ENCODE peak calls at places on chromosomes 3 and 15, in five cellular contexts. T is tibial artery, H is A549, S is adipocyte, P is IMR-90. Q is an unnamed sample. For H3K4me1, the result is how much of the 10 kb centered on the place peaks cover.

GRCh38 chr3:66428733-66429132 is 72.1 kb downstream of the LRIG1 start:
- DNase-seq in H (peak), P (peak), T (peak), S (peak), Q (peak)

GRCh38 chr3:161096771-161097367 is 8.3 kb downstream of the B3GALNT1 start:
- DNase-seq in T (no peak), S (no peak), P (peak), H (peak), Q (no peak)

GRCh38 chr3:37941608-37942540 is 48.7 kb upstream of the VILL start:
- DNase-seq in P (no peak), H (no peak), T (no peak), S (no peak), Q (no peak)

GRCh38 chr3:156659260-156659659 is 15.1 kb upstream of the TIPARP start:
- DNase-seq in T (no peak), P (no peak), H (no peak), S (no peak), Q (no peak)

GRCh38 chr15:41115652-41116115 is 396 bp downstream of the INO80 start:
- DNase-seq in P (peak), H (peak), T (peak), S (peak), Q (peak)

GRCh38 chr3:4392992-4393391 is 74.1 kb downstream of the SUMF1 start:
- DNase-seq in S (no peak), H (no peak), T (no peak), P (no peak), Q (no peak)

GRCh38 chr15:40912478-40912877 is 16.7 kb upstream of the DLL4 start:
- DNase-seq in S (no peak), T (no peak), H (no peak), P (no peak), Q (peak)

GRCh38 chr3:21795152-21795837 is 44.3 kb upstream of the ZNF385D start:
- DNase-seq in H (no peak), T (peak), P (no peak), S (no peak), Q (no peak)

GRCh38 chr3:39499651-39500273 is 32.3 kb downstream of the MOBP start:
- DNase-seq in S (no peak), T (no peak), P (no peak), H (no peak), Q (no peak)

GRCh38 chr15:90463381-90463780 is 66.3 kb upstream of the CRTC3 start:
- DNase-seq in H (peak), T (no peak), S (peak), P (peak), Q (peak)

GRCh38 chr15:65553691-65554090 is 23.4 kb downstream of the HACD3 start:
- DNase-seq in T (no peak), P (no peak), H (no peak), S (no peak), Q (no peak)

GRCh38 chr3:99878005-99878404 is 60.3 kb downstream of the CMSS1 start:
- DNase-seq in H (peak), P (peak), S (peak), T (no peak), Q (peak)

GRCh38 chr15:80061581-80061980 is 2.1 kb downstream of the ZFAND6 start:
- DNase-seq in T (no peak), H (no peak), S (peak), P (peak), Q (no peak)

GRCh38 chr3:50138266-50139230 is 16.6 kb upstream of the SEMA3F start:
- DNase-seq in P (no peak), H (no peak), S (peak), T (no peak), Q (peak)

GRCh38 chr3:73576995-73577394 is 47.7 kb downstream of the PDZRN3 start:
- DNase-seq in S (peak), P (peak), T (no peak), H (no peak), Q (peak)

GRCh38 chr3:31159331-31160039 is 265.0 kb upstream of the GADL1 start:
- DNase-seq in T (no peak), H (no peak), S (peak), P (no peak), Q (no peak)

GRCh38 chr3:194865595-194865994 is 179.9 kb downstream of the FAM43A start:
- DNase-seq in T (no peak), S (no peak), H (no peak), P (no peak), Q (no peak)

GRCh38 chr3:52809821-52810377 is 15.3 kb downstream of the ITIH3 start:
- DNase-seq in S (no peak), T (no peak), P (no peak), H (no peak), Q (no peak)

GRCh38 chr3:13012228-13012691 is 61.0 kb downstream of the IQSEC1 start:
- DNase-seq in S (no peak), H (no peak), T (peak), P (peak), Q (peak)

GRCh38 chr3:2514031-2514430 is 415.4 kb downstream of the CNTN4 start:
- DNase-seq in S (no peak), H (no peak), T (no peak), P (no peak), Q (no peak)

GRCh38 chr3:133805384-133805701 is 272 bp upstream of the SRPRB start:
- DNase-seq in T (no peak), S (no peak), P (no peak), H (no peak), Q (no peak)

GRCh38 chr3:125960066-125960424 is 8.9 kb upstream of the ROPN1B start:
- DNase-seq in P (no peak), T (no peak), H (no peak), S (no peak), Q (no peak)

GRCh38 chr3:72848703-72849081 is 447 bp upstream of the SHQ1 start:
- DNase-seq in H (no peak), P (no peak), T (no peak), S (no peak), Q (no peak)

GRCh38 chr15:48888209-48888608 is 10.3 kb downstream of the EID1 start:
- DNase-seq in S (no peak), P (no peak), T (no peak), H (no peak), Q (no peak)

GRCh38 chr3:138513073-138513843 is 78.8 kb downstream of the ESYT3 start:
- DNase-seq in H (no peak), P (no peak), S (no peak), T (no peak), Q (peak)

GRCh38 chr3:53009826-53010539 is 35.9 kb downstream of the SFMBT1 start:
- DNase-seq in T (no peak), P (no peak), H (no peak), S (no peak), Q (no peak)

GRCh38 chr15:35671197-35671596 is 125.2 kb upstream of the DPH6 start:
- DNase-seq in S (no peak), H (no peak), T (no peak), P (no peak), Q (no peak)

GRCh38 chr3:147120029-147120428 is 286.3 kb downstream of the ZIC4 start:
- DNase-seq in T (no peak), S (peak), H (peak), P (peak), Q (no peak)

GRCh38 chr3:142566096-142566495 is 12.4 kb downstream of the ATR start:
- DNase-seq in T (no peak), H (no peak), S (no peak), P (no peak), Q (no peak)

GRCh38 chr3:126476166-126476975 is 680 bp upstream of the ZXDC start:
- DNase-seq in T (no peak), H (peak), P (peak), S (no peak), Q (peak)

GRCh38 chr3:129624347-129625070 is 18.0 kb upstream of the PLXND1 start:
- DNase-seq in H (no peak), T (no peak), S (no peak), P (peak), Q (peak)

GRCh38 chr15:30903497-30904187 is at the start of gene FAN1:
- DNase-seq in T (peak), H (peak), P (peak), S (peak), Q (peak)

GRCh38 chr3:3200632-3201212 is 21.2 kb upstream of the CRBN start:
- DNase-seq in H (peak), T (peak), P (peak), S (peak), Q (peak)

DNA sequence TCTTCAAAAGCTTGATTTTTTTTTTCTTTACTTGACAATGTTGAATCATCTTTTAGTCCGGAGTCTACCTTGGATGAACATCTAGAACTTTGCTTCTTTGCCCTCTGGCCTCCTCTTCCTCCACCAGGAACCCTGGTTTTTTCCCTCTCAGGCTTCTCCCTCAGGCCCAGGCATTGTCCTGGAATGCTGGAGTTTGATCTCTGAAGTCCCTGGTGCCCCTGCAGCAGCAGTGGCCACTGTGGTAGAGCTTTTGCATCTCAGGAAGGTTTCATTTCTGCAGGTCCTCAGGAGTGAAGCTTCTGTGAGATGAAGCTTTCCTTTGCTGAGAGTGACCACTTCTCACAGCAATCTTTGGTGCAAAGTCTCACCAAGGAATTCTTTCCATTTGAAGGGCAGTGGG is 39.0 kb upstream of the NEDD4 start:
- DNase-seq in T (no peak), P (no peak), H (no peak), S (no peak), Q (no peak)
- H3K4me1 ChIP-seq in T (under half), P (under half), H (under half), S (under half), Q (under half)

DNA sequence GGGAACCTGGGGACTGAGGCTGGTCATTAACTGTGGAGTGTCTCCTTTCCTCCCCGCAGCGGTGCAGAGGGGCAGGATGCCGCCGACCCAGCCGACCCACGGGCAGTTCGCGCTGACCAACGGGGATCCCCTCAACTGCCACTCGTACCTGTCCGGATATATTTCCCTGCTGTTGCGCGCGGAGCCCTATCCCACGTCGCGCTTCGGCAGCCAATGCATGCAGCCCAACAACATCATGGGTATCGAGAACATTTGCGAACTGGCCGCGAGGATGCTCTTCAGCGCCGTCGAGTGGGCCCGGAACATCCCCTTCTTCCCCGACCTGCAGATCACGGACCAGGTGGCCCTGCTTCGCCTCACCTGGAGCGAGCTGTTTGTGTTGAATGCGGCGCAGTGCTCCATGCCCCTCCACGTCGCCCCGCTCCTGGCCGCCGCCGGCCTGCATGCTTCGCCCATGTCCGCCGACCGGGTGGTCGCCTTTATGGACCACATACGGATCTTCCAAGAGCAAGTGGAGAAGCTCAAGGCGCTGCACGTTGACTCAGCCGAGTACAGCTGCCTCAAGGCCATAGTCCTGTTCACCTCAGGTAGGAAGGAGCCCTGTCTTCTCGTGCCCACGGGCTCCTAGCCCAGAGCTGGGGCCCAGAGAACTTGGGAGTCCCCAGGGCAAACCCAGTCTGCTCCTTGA is 3.7 kb downstream of the NR2F2 start:
- DNase-seq in T (no peak), S (peak), H (no peak), P (no peak), Q (peak)
- H3K4me3 ChIP-seq in T (peak), S (peak), H (peak), P (peak), Q (peak)

GRCh38 chr15:68234060-68234459 is 4.5 kb upstream of the CLN6 start:
- DNase-seq in T (no peak), S (no peak), H (no peak), P (peak), Q (no peak)
- H3K4me1 ChIP-seq in T (under half), S (under half), H (under half), P (under half), Q (under half)

GRCh38 chr15:52289629-52290081 is 5.9 kb downstream of the MYO5C start:
- DNase-seq in P (no peak), T (no peak), S (no peak), H (peak), Q (no peak)
- H3K4me3 ChIP-seq in P (no peak), T (no peak), S (no peak), H (no peak), Q (no peak)

Q was measured in osteoblast.